ENCODE peak calls at places on chromosomes 4 and X, in five cellular contexts. One of them, this sample, is unnamed.
A peak's percentile ranks its signal among the peaks of the same experiment; 100 is the strongest.

GRCh38 chrX:54945224-54945623 is 24.6 kb downstream of the TRO start:
- DNase-seq in activated CD4-positive, alpha-beta T cell treated with anti-CD3 and anti-CD28 coated beads for 48 hours: no peak
- DNase-seq in fibroblast of the aortic adventitia: no peak
- DNase-seq in H54: no peak
- DNase-seq in cardiac fibroblast: no peak
- DNase-seq in this sample: no peak

GRCh38 chr4:141636771-141637460 is 533 bp downstream of the IL15 start:
- DNase-seq in activated CD4-positive, alpha-beta T cell treated with anti-CD3 and anti-CD28 coated beads for 48 hours: peak; percentile 42
- DNase-seq in fibroblast of the aortic adventitia: peak; percentile 57
- DNase-seq in H54: peak; percentile 20
- DNase-seq in cardiac fibroblast: peak; percentile 69
- DNase-seq in this sample: peak; percentile 65

GRCh38 chrX:7941390-7942042 is 14.3 kb upstream of the PNPLA4 start:
- DNase-seq in activated CD4-positive, alpha-beta T cell treated with anti-CD3 and anti-CD28 coated beads for 48 hours: no peak
- DNase-seq in fibroblast of the aortic adventitia: peak; percentile 7
- DNase-seq in H54: no peak
- DNase-seq in cardiac fibroblast: peak; percentile 11
- DNase-seq in this sample: peak; percentile 31

GRCh38 chr4:56505269-56506109 is at the start of gene ARL9:
- DNase-seq in activated CD4-positive, alpha-beta T cell treated with anti-CD3 and anti-CD28 coated beads for 48 hours: peak; percentile 67
- DNase-seq in fibroblast of the aortic adventitia: peak; percentile 45
- DNase-seq in H54: peak; percentile 9
- DNase-seq in cardiac fibroblast: peak; percentile 52
- DNase-seq in this sample: peak; percentile 90

GRCh38 chr4:143313996-143314395 is 22.7 kb upstream of the GAB1 start:
- DNase-seq in activated CD4-positive, alpha-beta T cell treated with anti-CD3 and anti-CD28 coated beads for 48 hours: no peak
- DNase-seq in fibroblast of the aortic adventitia: no peak
- DNase-seq in H54: no peak
- DNase-seq in cardiac fibroblast: no peak
- DNase-seq in this sample: no peak

GRCh38 chr4:141352775-141353544 is 132.3 kb downstream of the ZNF330 start:
- DNase-seq in activated CD4-positive, alpha-beta T cell treated with anti-CD3 and anti-CD28 coated beads for 48 hours: no peak
- DNase-seq in fibroblast of the aortic adventitia: peak; percentile 87
- DNase-seq in H54: no peak
- DNase-seq in cardiac fibroblast: peak; percentile 85
- DNase-seq in this sample: peak; percentile 87

GRCh38 chrX:72621163-72621562 is 48.5 kb upstream of the HDAC8 start:
- DNase-seq in activated CD4-positive, alpha-beta T cell treated with anti-CD3 and anti-CD28 coated beads for 48 hours: no peak
- DNase-seq in fibroblast of the aortic adventitia: no peak
- DNase-seq in H54: no peak
- DNase-seq in cardiac fibroblast: no peak
- DNase-seq in this sample: no peak

GRCh38 chr4:54930226-54930625 is 195.2 kb downstream of the KDR start:
- DNase-seq in activated CD4-positive, alpha-beta T cell treated with anti-CD3 and anti-CD28 coated beads for 48 hours: no peak
- DNase-seq in fibroblast of the aortic adventitia: peak; percentile 83
- DNase-seq in H54: no peak
- DNase-seq in cardiac fibroblast: peak; percentile 96
- DNase-seq in this sample: no peak

GRCh38 chrX:7270018-7270417 is 122.1 kb upstream of the PUDP start:
- DNase-seq in activated CD4-positive, alpha-beta T cell treated with anti-CD3 and anti-CD28 coated beads for 48 hours: no peak
- DNase-seq in fibroblast of the aortic adventitia: no peak
- DNase-seq in H54: no peak
- DNase-seq in cardiac fibroblast: peak; percentile 4
- DNase-seq in this sample: no peak

GRCh38 chrX:78375894-78376293 is 48.5 kb upstream of the CYSLTR1 start:
- DNase-seq in activated CD4-positive, alpha-beta T cell treated with anti-CD3 and anti-CD28 coated beads for 48 hours: no peak
- DNase-seq in fibroblast of the aortic adventitia: peak; percentile 41
- DNase-seq in H54: no peak
- DNase-seq in cardiac fibroblast: peak; percentile 25
- DNase-seq in this sample: no peak

GRCh38 chr4:133775881-133776280 is 425.7 kb downstream of the PABPC4L start:
- DNase-seq in activated CD4-positive, alpha-beta T cell treated with anti-CD3 and anti-CD28 coated beads for 48 hours: no peak
- DNase-seq in fibroblast of the aortic adventitia: peak; percentile 5
- DNase-seq in H54: no peak
- DNase-seq in cardiac fibroblast: peak; percentile 33
- DNase-seq in this sample: no peak

GRCh38 chr4:156896536-156896935 is 75.1 kb downstream of the PDGFC start:
- DNase-seq in activated CD4-positive, alpha-beta T cell treated with anti-CD3 and anti-CD28 coated beads for 48 hours: no peak
- DNase-seq in fibroblast of the aortic adventitia: no peak
- DNase-seq in H54: no peak
- DNase-seq in cardiac fibroblast: no peak
- DNase-seq in this sample: peak; percentile 16

GRCh38 chrX:110803506-110803905 is 7.9 kb upstream of the CHRDL1 start:
- DNase-seq in activated CD4-positive, alpha-beta T cell treated with anti-CD3 and anti-CD28 coated beads for 48 hours: no peak
- DNase-seq in fibroblast of the aortic adventitia: peak; percentile 1
- DNase-seq in H54: no peak
- DNase-seq in cardiac fibroblast: no peak
- DNase-seq in this sample: no peak

GRCh38 chr4:145108128-145108527 is 10.0 kb downstream of the ABCE1 start:
- DNase-seq in activated CD4-positive, alpha-beta T cell treated with anti-CD3 and anti-CD28 coated beads for 48 hours: no peak
- DNase-seq in fibroblast of the aortic adventitia: no peak
- DNase-seq in H54: no peak
- DNase-seq in cardiac fibroblast: no peak
- DNase-seq in this sample: no peak

GRCh38 chr4:113145519-113146291 is 96.3 kb downstream of the ANK2 start:
- DNase-seq in activated CD4-positive, alpha-beta T cell treated with anti-CD3 and anti-CD28 coated beads for 48 hours: no peak
- DNase-seq in fibroblast of the aortic adventitia: no peak
- DNase-seq in H54: no peak
- DNase-seq in cardiac fibroblast: no peak
- DNase-seq in this sample: peak; percentile 76

GRCh38 chrX:108590496-108590895 is 145.9 kb downstream of the IRS4 start:
- DNase-seq in activated CD4-positive, alpha-beta T cell treated with anti-CD3 and anti-CD28 coated beads for 48 hours: no peak
- DNase-seq in fibroblast of the aortic adventitia: no peak
- DNase-seq in H54: no peak
- DNase-seq in cardiac fibroblast: peak; percentile 37
- DNase-seq in this sample: no peak

GRCh38 chrX:121836000-121836399 is 788.6 kb downstream of the GLUD2 start:
- DNase-seq in activated CD4-positive, alpha-beta T cell treated with anti-CD3 and anti-CD28 coated beads for 48 hours: no peak
- DNase-seq in fibroblast of the aortic adventitia: no peak
- DNase-seq in H54: no peak
- DNase-seq in cardiac fibroblast: no peak
- DNase-seq in this sample: no peak

GRCh38 chr4:3707423-3708102 is 58.6 kb upstream of the ADRA2C start:
- DNase-seq in activated CD4-positive, alpha-beta T cell treated with anti-CD3 and anti-CD28 coated beads for 48 hours: no peak
- DNase-seq in fibroblast of the aortic adventitia: no peak
- DNase-seq in H54: no peak
- DNase-seq in cardiac fibroblast: no peak
- DNase-seq in this sample: no peak

GRCh38 chrX:43860646-43861370 is 21.4 kb downstream of the MAOB start:
- DNase-seq in activated CD4-positive, alpha-beta T cell treated with anti-CD3 and anti-CD28 coated beads for 48 hours: no peak
- DNase-seq in fibroblast of the aortic adventitia: peak; percentile 7
- DNase-seq in H54: no peak
- DNase-seq in cardiac fibroblast: peak; percentile 64
- DNase-seq in this sample: no peak

GRCh38 chrX:68822641-68823410 is 6.0 kb upstream of the EFNB1 start:
- DNase-seq in activated CD4-positive, alpha-beta T cell treated with anti-CD3 and anti-CD28 coated beads for 48 hours: peak; percentile 12
- DNase-seq in fibroblast of the aortic adventitia: peak; percentile 72
- DNase-seq in H54: peak; percentile 42
- DNase-seq in cardiac fibroblast: peak; percentile 66
- DNase-seq in this sample: peak; percentile 85

This sample was measured in mesendoderm.